ENCODE peak calls at places on chromosomes 11 and 22, in nine cellular contexts. O, F, D, L, S, G, Y, Z and B are unnamed samples. For H3K27me3, the result is how much of the 10 kb centered on the place peaks cover.

GRCh38 chr11:77236901-77237300 is 64.6 kb downstream of the GDPD4 start:
- DNase-seq in O (no peak), F (no peak), D (no peak), L (no peak), S (no peak), G (peak), Y (no peak), Z (no peak), B (no peak)

GRCh38 chr22:43109921-43110443 is 568 bp upstream of the BIK start:
- DNase-seq in O (peak), F (peak), D (no peak), L (no peak), S (no peak), G (no peak), Y (no peak), Z (no peak), B (no peak)

GRCh38 chr11:16606784-16607674 is 131.4 kb upstream of the C11orf58 start:
- DNase-seq in O (no peak), F (peak), D (no peak), L (no peak), S (no peak), G (peak), Y (peak), Z (peak), B (peak)

GRCh38 chr11:83639995-83640758 is 354.0 kb upstream of the CCDC90B start:
- DNase-seq in O (no peak), F (no peak), D (no peak), L (no peak), S (no peak), G (no peak), Y (no peak), Z (no peak), B (no peak)

GRCh38 chr11:47904808-47905207 is 56.7 kb upstream of the NUP160 start:
- DNase-seq in O (no peak), F (no peak), D (no peak), L (no peak), S (no peak), G (no peak), Y (no peak), Z (no peak), B (no peak)

GRCh38 chr22:31474743-31475142 is 14.9 kb downstream of the EIF4ENIF1 start:
- DNase-seq in O (no peak), F (no peak), D (no peak), L (no peak), S (no peak), G (peak), Y (no peak), Z (no peak), B (no peak)

GRCh38 chr11:71474771-71475483 is 21.9 kb downstream of the NADSYN1 start:
- DNase-seq in O (no peak), F (no peak), D (no peak), L (no peak), S (no peak), G (no peak), Y (no peak), Z (no peak), B (no peak)

GRCh38 chr11:117827521-117828511 is 3.3 kb upstream of the FXYD2 start:
- DNase-seq in O (peak), F (no peak), D (no peak), L (no peak), S (peak), G (no peak), Y (no peak), Z (no peak), B (no peak)

GRCh38 chr11:416051-416756 is 1.4 kb upstream of the SIGIRR start:
- DNase-seq in O (peak), F (peak), D (no peak), L (no peak), S (no peak), G (no peak), Y (no peak), Z (no peak), B (no peak)

GRCh38 chr11:28632338-28632737 is 524.1 kb downstream of the METTL15 start:
- DNase-seq in O (no peak), F (no peak), D (no peak), L (no peak), S (no peak), G (peak), Y (no peak), Z (no peak), B (no peak)

GRCh38 chr11:125167954-125168821 is 3.6 kb downstream of the PKNOX2 start:
- DNase-seq in O (no peak), F (peak), D (no peak), L (no peak), S (no peak), G (peak), Y (no peak), Z (no peak), B (no peak)

GRCh38 chr22:27246558-27246957 is 555.0 kb downstream of the MN1 start:
- DNase-seq in O (no peak), F (no peak), D (no peak), L (no peak), S (no peak), G (no peak), Y (no peak), Z (no peak), B (no peak)

GRCh38 chr11:69278091-69278867 is 15.7 kb upstream of the MYEOV start:
- DNase-seq in O (no peak), F (no peak), D (no peak), L (no peak), S (no peak), G (no peak), Y (no peak), Z (peak), B (no peak)

GRCh38 chr22:19943665-19944026 is 2.0 kb upstream of the TXNRD2 start:
- DNase-seq in O (no peak), F (no peak), D (no peak), L (peak), S (no peak), G (peak), Y (peak), Z (no peak), B (peak)

GRCh38 chr11:8652140-8652539 is 30.3 kb downstream of the TRIM66 start:
- DNase-seq in O (no peak), F (no peak), D (no peak), L (no peak), S (peak), G (peak), Y (no peak), Z (no peak), B (no peak)

GRCh38 chr11:117528061-117528780 is 200.6 kb downstream of the CEP164 start:
- DNase-seq in O (no peak), F (no peak), D (no peak), L (peak), S (no peak), G (no peak), Y (no peak), Z (no peak), B (peak)

GRCh38 chr11:128852327-128853023 is 14.6 kb downstream of the KCNJ1 start:
- DNase-seq in O (no peak), F (no peak), D (no peak), L (no peak), S (no peak), G (no peak), Y (no peak), Z (no peak), B (no peak)

GRCh38 chr22:39136317-39136716 is 16.2 kb downstream of the CBX7 start:
- DNase-seq in O (no peak), F (no peak), D (no peak), L (no peak), S (no peak), G (no peak), Y (no peak), Z (no peak), B (no peak)

GRCh38 chr11:69285766-69286165 is 8.2 kb upstream of the MYEOV start:
- DNase-seq in O (no peak), F (no peak), D (no peak), L (no peak), S (no peak), G (no peak), Y (no peak), Z (no peak), B (no peak)

GRCh38 chr11:27926981-27927481 is 180.9 kb downstream of the KIF18A start:
- DNase-seq in O (no peak), F (no peak), D (no peak), L (no peak), S (no peak), G (peak), Y (no peak), Z (no peak), B (no peak)

GRCh38 chr11:93287434-93287833 is 43.1 kb upstream of the DEUP1 start:
- DNase-seq in O (no peak), F (no peak), D (no peak), L (no peak), S (no peak), G (no peak), Y (no peak), Z (no peak), B (no peak)

GRCh38 chr22:22110548-22111266 is 128.1 kb upstream of the TOP3B start:
- DNase-seq in O (no peak), F (peak), D (peak), L (peak), S (no peak), G (peak), Y (peak), Z (no peak), B (peak)

GRCh38 chr22:20290578-20291248 is 22.6 kb upstream of the RTN4R start:
- DNase-seq in O (no peak), F (no peak), D (no peak), L (no peak), S (no peak), G (no peak), Y (no peak), Z (no peak), B (no peak)

GRCh38 chr11:105734422-105734821 is 124.5 kb downstream of the GRIA4 start:
- DNase-seq in O (no peak), F (no peak), D (no peak), L (no peak), S (no peak), G (no peak), Y (no peak), Z (no peak), B (no peak)

GRCh38 chr22:47605441-47605840 is 843.0 kb downstream of the TBC1D22A start:
- DNase-seq in O (no peak), F (no peak), D (no peak), L (no peak), S (no peak), G (no peak), Y (no peak), Z (no peak), B (peak)

GRCh38 chr22:50302041-50302541 is 5.4 kb downstream of the PLXNB2 start:
- DNase-seq in O (no peak), F (no peak), D (no peak), L (no peak), S (no peak), G (peak), Y (no peak), Z (peak), B (no peak)

GRCh38 chr11:75778962-75779361 is 10.4 kb downstream of the DGAT2 start:
- DNase-seq in O (no peak), F (no peak), D (no peak), L (no peak), S (no peak), G (no peak), Y (no peak), Z (no peak), B (no peak)

GRCh38 chr22:37675930-37676571 is 615 bp downstream of the LGALS1 start:
- DNase-seq in O (no peak), F (no peak), D (no peak), L (no peak), S (peak), G (no peak), Y (no peak), Z (peak), B (peak)

GRCh38 chr11:72720806-72721205 is 31.4 kb downstream of the ARAP1 start:
- DNase-seq in O (no peak), F (no peak), D (no peak), L (no peak), S (no peak), G (no peak), Y (no peak), Z (no peak), B (no peak)

GRCh38 chr11:65622011-65622410 is 6.4 kb downstream of the PCNX3 start:
- DNase-seq in O (no peak), F (no peak), D (no peak), L (no peak), S (no peak), G (no peak), Y (no peak), Z (no peak), B (no peak)

GRCh38 chr11:64077607-64078006 is 41.9 kb downstream of the FLRT1 start:
- DNase-seq in O (no peak), F (no peak), D (no peak), L (no peak), S (no peak), G (no peak), Y (no peak), Z (no peak), B (no peak)

GRCh38 chr22:44102121-44102520 is 78.0 kb downstream of the PARVB start:
- DNase-seq in O (no peak), F (no peak), D (no peak), L (no peak), S (no peak), G (no peak), Y (no peak), Z (no peak), B (no peak)

GRCh38 chr11:12232160-12232559 is 121.8 kb downstream of the MICAL2 start:
- DNase-seq in O (no peak), F (no peak), D (no peak), L (no peak), S (no peak), G (peak), Y (no peak), Z (no peak), B (no peak)

GRCh38 chr11:21554284-21554683 is 638.6 kb upstream of the ANO5 start:
- DNase-seq in O (no peak), F (no peak), D (no peak), L (no peak), S (no peak), G (no peak), Y (no peak), Z (no peak), B (no peak)

GRCh38 chr11:830295-831131 is 2.2 kb upstream of the CD151 start:
- DNase-seq in O (peak), F (peak), D (no peak), L (peak), S (peak), G (no peak), Y (no peak), Z (peak), B (peak)

GRCh38 chr11:128772814-128773213 is 78.9 kb downstream of the FLI1 start:
- DNase-seq in O (peak), F (no peak), D (no peak), L (no peak), S (peak), G (no peak), Y (no peak), Z (peak), B (no peak)

GRCh38 chr22:49031746-49032330 is 795.8 kb downstream of the BRD1 start:
- DNase-seq in O (no peak), F (no peak), D (no peak), L (no peak), S (no peak), G (no peak), Y (no peak), Z (no peak), B (no peak)

GRCh38 chr22:49034836-49035817 is 792.5 kb downstream of the BRD1 start:
- DNase-seq in O (no peak), F (no peak), D (no peak), L (no peak), S (no peak), G (no peak), Y (no peak), Z (no peak), B (no peak)

GRCh38 chr22:49033616-49034015 is 794.1 kb downstream of the BRD1 start:
- DNase-seq in O (no peak), F (no peak), D (no peak), L (no peak), S (no peak), G (no peak), Y (no peak), Z (no peak), B (no peak)

GRCh38 chr22:49035818-49036457 is 791.7 kb downstream of the BRD1 start:
- DNase-seq in O (no peak), F (no peak), D (no peak), L (no peak), S (no peak), G (no peak), Y (no peak), Z (no peak), B (no peak)

GRCh38 chr22:49032821-49033220 is 794.9 kb downstream of the BRD1 start:
- DNase-seq in O (no peak), F (no peak), D (no peak), L (no peak), S (no peak), G (no peak), Y (no peak), Z (no peak), B (no peak)
- H3K27me3 ChIP-seq in O (under half), F (under half), D (under half), L (half or more), S (under half), G (under half), Y (under half), Z (under half), B (under half)

GRCh38 chr11:2444301-2445106 is at the start of the genes KCNQ1 and TRPM5:
- DNase-seq in O (peak), F (peak), D (peak), L (peak), S (no peak), G (no peak), Y (no peak), Z (peak), B (peak)
- H3K27me3 ChIP-seq in O (under half), F (half or more), D (under half), L (under half), S (under half), G (half or more), Y (half or more), Z (under half), B (under half)

DNA sequence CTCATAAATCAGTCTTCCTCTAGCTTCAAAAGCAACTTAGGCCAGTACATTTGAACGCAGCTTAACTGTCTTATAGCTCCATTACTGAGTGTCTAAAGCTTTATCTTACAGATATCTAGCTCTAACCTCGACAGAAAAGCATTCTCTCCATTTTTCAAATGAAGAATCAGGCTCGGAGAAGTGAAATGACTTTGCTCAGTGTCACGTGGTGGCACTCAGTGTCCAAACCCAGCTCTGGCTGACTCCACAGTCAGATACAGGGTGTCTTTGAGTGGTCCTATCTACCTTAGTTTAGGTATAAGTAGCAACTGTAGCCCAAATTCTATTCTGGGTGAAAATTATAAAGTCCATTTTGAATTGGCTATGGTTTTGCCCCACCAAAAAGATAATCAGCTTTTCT is 38.7 kb upstream of the CHST1 start:
- DNase-seq in O (no peak), F (no peak), D (no peak), L (no peak), S (no peak), G (no peak), Y (no peak), Z (no peak), B (no peak)
- H3K27me3 ChIP-seq in O (under half), F (half or more), D (half or more), L (under half), S (under half), G (under half), Y (half or more), Z (under half), B (under half)

GRCh38 chr11:61380914-61381313 is 11.5 kb upstream of the TMEM216 start:
- DNase-seq in O (no peak), F (no peak), D (no peak), L (no peak), S (no peak), G (no peak), Y (no peak), Z (no peak), B (no peak)

GRCh38 chr11:61378713-61379313 is 13.6 kb upstream of the TMEM216 start:
- DNase-seq in O (no peak), F (no peak), D (no peak), L (no peak), S (peak), G (peak), Y (peak), Z (no peak), B (no peak)

GRCh38 chr11:61375709-61376108 is 13.5 kb downstream of the TMEM138 start:
- DNase-seq in O (no peak), F (no peak), D (no peak), L (no peak), S (no peak), G (no peak), Y (no peak), Z (no peak), B (no peak)

GRCh38 chr11:61372659-61373058 is 10.5 kb downstream of the TMEM138 start:
- DNase-seq in O (no peak), F (no peak), D (no peak), L (no peak), S (no peak), G (no peak), Y (no peak), Z (no peak), B (no peak)

GRCh38 chr11:61377461-61378160 is 14.8 kb upstream of the TMEM216 start:
- DNase-seq in O (no peak), F (no peak), D (no peak), L (no peak), S (no peak), G (peak), Y (peak), Z (no peak), B (no peak)
- H3K27me3 ChIP-seq in O (under half), F (under half), D (under half), L (under half), S (under half), G (under half), Y (under half), Z (under half), B (under half)

DNA sequence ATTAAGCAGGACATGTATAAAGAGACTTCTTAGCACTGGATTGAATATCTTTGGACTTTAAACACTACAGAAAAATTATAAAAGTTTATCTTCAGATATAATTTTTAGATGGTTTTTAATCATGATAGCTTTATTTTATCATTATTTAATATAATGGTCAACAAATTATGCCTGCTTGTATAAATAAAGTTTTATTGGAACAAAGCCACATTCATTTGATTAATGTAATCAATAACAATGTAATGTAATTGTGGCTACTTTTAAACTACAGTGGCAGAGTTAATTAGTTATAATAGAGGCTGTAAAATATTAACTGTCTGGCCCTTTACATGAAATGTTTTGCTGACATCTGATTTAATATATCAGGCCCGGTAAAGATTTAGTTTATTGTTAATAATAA is 70.0 kb downstream of the STIM1 start:
- DNase-seq in O (no peak), F (no peak), D (no peak), L (no peak), S (no peak), G (no peak), Y (no peak), Z (no peak), B (no peak)
- H3K27me3 ChIP-seq in O (under half), F (under half), D (under half), L (under half), S (under half), G (under half), Y (under half), Z (under half), B (under half)

DNA sequence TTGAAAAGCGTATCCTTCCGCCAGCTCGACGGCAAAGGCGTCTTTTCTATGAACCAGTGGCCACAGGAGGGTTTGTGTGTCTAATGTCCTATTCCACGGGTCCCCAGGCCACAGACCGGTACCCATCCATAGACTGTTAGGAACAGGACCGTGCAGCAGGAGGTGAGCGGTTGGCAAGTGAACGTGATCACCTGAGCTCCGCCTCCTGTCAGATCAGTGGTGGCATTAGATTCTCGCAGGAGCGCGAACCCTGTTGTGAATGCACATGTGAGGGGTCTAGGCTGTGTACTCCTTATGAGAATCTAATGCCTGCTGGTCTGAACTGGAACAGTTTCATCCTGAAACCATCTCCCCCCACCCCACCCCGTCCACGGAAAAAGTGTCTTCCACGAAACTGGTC is 62.7 kb upstream of the KCNQ1OT1 start:
- DNase-seq in O (no peak), F (no peak), D (no peak), L (no peak), S (no peak), G (no peak), Y (no peak), Z (no peak), B (no peak)
- H3K27me3 ChIP-seq in O (under half), F (under half), D (under half), L (under half), S (under half), G (under half), Y (under half), Z (under half), B (under half)

DNA sequence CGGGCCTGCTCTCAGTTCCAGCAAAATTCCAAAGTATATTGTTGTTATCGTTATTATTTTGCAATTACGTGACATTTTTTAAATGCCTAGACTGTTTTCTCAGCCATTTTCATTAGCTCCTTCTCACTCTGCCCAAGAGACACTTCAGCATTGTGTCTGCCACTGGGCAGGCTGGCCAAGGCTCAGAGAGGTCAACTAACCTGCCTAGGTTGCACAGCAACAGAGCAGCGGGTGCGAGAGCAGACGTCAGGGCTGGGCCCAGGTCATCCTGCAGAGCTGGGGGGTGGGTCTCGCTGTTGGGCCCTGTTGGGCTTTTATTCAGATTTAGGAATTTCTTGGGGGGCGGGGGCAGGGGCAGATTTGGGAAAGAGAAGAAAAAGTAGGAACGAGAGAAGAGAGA is 19.4 kb downstream of the CDKN1C start:
- DNase-seq in O (no peak), F (no peak), D (no peak), L (no peak), S (no peak), G (no peak), Y (no peak), Z (no peak), B (no peak)
- H3K27me3 ChIP-seq in O (under half), F (half or more), D (under half), L (under half), S (under half), G (half or more), Y (half or more), Z (under half), B (under half)